ENCODE peak calls at places on chromosome 16, in five cellular contexts. L is choroid plexus epithelial cell, M is HT-29, F is progenitor cell of endocrine pancreas, D is CMK. C is an unnamed sample.

GRCh38 chr16:49274936-49275730 is 6.5 kb downstream of the CBLN1 start:
- DNase-seq in D (no peak), L (no peak), M (no peak), F (no peak), C (no peak)

GRCh38 chr16:55051571-55051970 is 120.9 kb downstream of the IRX5 start:
- DNase-seq in F (no peak), D (no peak), M (no peak), L (no peak), C (no peak)

GRCh38 chr16:76676356-76676755 is 399.2 kb downstream of the CNTNAP4 start:
- DNase-seq in D (no peak), M (peak; percentile 95), F (no peak), L (no peak), C (no peak)

GRCh38 chr16:21060027-21060510 is 90.6 kb downstream of the DNAH3 start:
- DNase-seq in D (no peak), F (no peak), L (no peak), M (peak; percentile 23), C (no peak)

GRCh38 chr16:89118361-89119061 is 24.9 kb downstream of the ACSF3 start:
- DNase-seq in M (no peak), F (no peak), L (no peak), D (no peak), C (no peak)

GRCh38 chr16:49598386-49599170 is 225.0 kb downstream of the C16orf78 start:
- DNase-seq in F (no peak), M (no peak), D (no peak), L (no peak), C (no peak)

GRCh38 chr16:75108792-75109731 is 7.5 kb downstream of the LDHD start:
- DNase-seq in L (peak; percentile 90), M (peak; percentile 89), F (no peak), D (no peak), C (peak; percentile 96)

GRCh38 chr16:88754912-88755744 is 29.9 kb downstream of the PIEZO1 start:
- DNase-seq in L (peak; percentile 38), F (no peak), M (peak; percentile 76), D (no peak), C (no peak)

GRCh38 chr16:11524098-11524760 is 62.5 kb downstream of the LITAF start:
- DNase-seq in F (no peak), L (peak; percentile 32), M (no peak), D (no peak), C (no peak)

GRCh38 chr16:88611220-88611821 is 27.1 kb upstream of the IL17C start:
- DNase-seq in L (no peak), D (no peak), F (no peak), M (no peak), C (no peak)

C was measured in lower leg skin.